ENCODE peak calls at places on chromosomes 11 and 22, in ten cellular contexts. N is NCI-H510A; A is left colon; U is cardiac muscle cell; G is activated CD8-positive, alpha-beta memory T cell treated with anti-CD3 and anti-CD28 coated beads, Interleukin-2, amount 50 U/mL, for 48 hours; F is fibroblast of mammary gland; L is stimulated activated naive CD8-positive, alpha-beta T cell treated with anti-CD3 and anti-CD28 coated beads, Interleukin-15, Interleukin-2, amounts not matched to agents 100 U/mL and 50 U/mL, for 24 hours; E is activated gamma-delta T cell treated with anti-CD3 and anti-CD28 coated beads, Interleukin-2, amount 50 U/mL, for 16 hours; M is stimulated activated CD4-positive, alpha-beta T cell treated with anti-CD3 and anti-CD28 coated beads, Interleukin-1b, Interleukin-23, amount 100 ng/mL, for 24 hours; Z is NCI-H748 treated with DMSO at 0.1 percent for 48 hours. R is an unnamed sample.

GRCh38 chr11:132451942-132452601 is 1080.2 kb downstream of the OPCML start:
- DNase-seq in N (no peak), A (no peak), U (no peak), G (no peak), F (no peak), L (no peak), E (no peak), M (no peak), Z (no peak), R (no peak)

GRCh38 chr11:109048098-109048497 is 373.9 kb upstream of the C11orf87 start:
- DNase-seq in N (no peak), A (no peak), U (peak), G (no peak), F (no peak), L (no peak), E (no peak), M (no peak), Z (no peak), R (no peak)

GRCh38 chr11:17019231-17019630 is 5.0 kb upstream of the PLEKHA7 start:
- DNase-seq in N (no peak), A (no peak), U (no peak), G (no peak), F (no peak), L (no peak), E (no peak), M (no peak), Z (peak), R (no peak)

GRCh38 chr22:48045369-48045768 is 1282.9 kb downstream of the TBC1D22A start:
- DNase-seq in N (no peak), A (no peak), U (no peak), G (no peak), F (no peak), L (peak), E (no peak), M (no peak), Z (no peak), R (peak)

GRCh38 chr11:61928606-61929005 is 11.2 kb upstream of the RAB3IL1 start:
- DNase-seq in N (no peak), A (no peak), U (peak), G (no peak), F (peak), L (no peak), E (no peak), M (no peak), Z (no peak), R (no peak)

GRCh38 chr11:44609028-44609782 is 43.7 kb downstream of the CD82 start:
- DNase-seq in N (no peak), A (no peak), U (no peak), G (no peak), F (no peak), L (peak), E (peak), M (no peak), Z (no peak), R (no peak)

GRCh38 chr11:10629431-10630002 is 61.1 kb upstream of the LYVE1 start:
- DNase-seq in N (no peak), A (no peak), U (no peak), G (no peak), F (no peak), L (no peak), E (no peak), M (no peak), Z (no peak), R (no peak)

GRCh38 chr22:29308148-29308790 is 1.8 kb downstream of the GAS2L1 start:
- DNase-seq in N (no peak), A (no peak), U (no peak), G (no peak), F (no peak), L (no peak), E (no peak), M (no peak), Z (no peak), R (no peak)

GRCh38 chr22:32574957-32575893 is 100.6 kb downstream of the FBXO7 start:
- DNase-seq in N (no peak), A (no peak), U (no peak), G (no peak), F (no peak), L (peak), E (no peak), M (no peak), Z (no peak), R (no peak)

GRCh38 chr11:111937859-111938258 is 716 bp downstream of the DIXDC1 start:
- DNase-seq in N (no peak), A (no peak), U (no peak), G (peak), F (no peak), L (peak), E (no peak), M (no peak), Z (no peak), R (no peak)

GRCh38 chr11:76910620-76911414 is 50.1 kb downstream of the ACER3 start:
- DNase-seq in N (no peak), A (peak), U (peak), G (no peak), F (peak), L (no peak), E (no peak), M (no peak), Z (no peak), R (no peak)

GRCh38 chr22:28710889-28711285 is 30.7 kb downstream of the CHEK2 start:
- DNase-seq in N (no peak), A (no peak), U (peak), G (no peak), F (peak), L (no peak), E (no peak), M (no peak), Z (no peak), R (no peak)

GRCh38 chr11:77322506-77322905 is 21.0 kb upstream of the GDPD4 start:
- DNase-seq in N (no peak), A (no peak), U (peak), G (no peak), F (peak), L (no peak), E (no peak), M (no peak), Z (no peak), R (peak)

GRCh38 chr11:1231396-1232327 is 8.8 kb downstream of the MUC5B start:
- DNase-seq in N (peak), A (peak), U (no peak), G (no peak), F (no peak), L (no peak), E (no peak), M (no peak), Z (no peak), R (no peak)

GRCh38 chr11:123797065-123797940 is 8.8 kb downstream of the OR6M1 start:
- DNase-seq in N (no peak), A (no peak), U (peak), G (no peak), F (no peak), L (no peak), E (no peak), M (no peak), Z (no peak), R (no peak)

GRCh38 chr22:19723990-19724827 is 870 bp downstream of the GP1BB start:
- DNase-seq in N (no peak), A (no peak), U (peak), G (peak), F (peak), L (peak), E (no peak), M (peak), Z (peak), R (no peak)

GRCh38 chr22:46734830-46735453 is 3.1 kb downstream of the CERK start:
- DNase-seq in N (peak), A (no peak), U (no peak), G (peak), F (no peak), L (peak), E (peak), M (peak), Z (peak), R (no peak)

GRCh38 chr11:77107950-77108349 is 5.3 kb downstream of the OMP start:
- DNase-seq in N (no peak), A (peak), U (peak), G (no peak), F (peak), L (no peak), E (no peak), M (no peak), Z (no peak), R (peak)

GRCh38 chr11:77141475-77141874 is 13.4 kb downstream of the MYO7A start:
- DNase-seq in N (no peak), A (no peak), U (no peak), G (no peak), F (no peak), L (no peak), E (no peak), M (no peak), Z (no peak), R (no peak)

GRCh38 chr11:12914401-12914912 is 94.7 kb upstream of the RASSF10 start:
- DNase-seq in N (peak), A (peak), U (peak), G (peak), F (peak), L (peak), E (no peak), M (no peak), Z (no peak), R (peak)

GRCh38 chr22:35506259-35506570 is 34.4 kb upstream of the RASD2 start:
- DNase-seq in N (no peak), A (no peak), U (no peak), G (no peak), F (peak), L (no peak), E (no peak), M (no peak), Z (no peak), R (no peak)

GRCh38 chr22:29269230-29269604 is 1.1 kb downstream of the EWSR1 start:
- DNase-seq in N (no peak), A (no peak), U (peak), G (peak), F (no peak), L (no peak), E (no peak), M (no peak), Z (no peak), R (no peak)

GRCh38 chr11:3341298-3341697 is 37.6 kb downstream of the ZNF195 start:
- DNase-seq in N (no peak), A (no peak), U (peak), G (peak), F (peak), L (peak), E (peak), M (peak), Z (peak), R (peak)